ENCODE peak calls at places on chromosome 4, in ten cellular contexts. P is spleen, N is prostate gland, T is A549, Y is body of pancreas, Z is Peyer's patch, R is GM12892, A is right lobe of liver, E is erythroblast, C is adrenal gland. I is an unnamed sample.

GRCh38 chr4:18858229-18858922 is 836.8 kb upstream of the LCORL start:
- DNase-seq in P (no peak), N (no peak), T (no peak), Y (no peak), Z (no peak), R (no peak), A (no peak), E (no peak), C (no peak), I (no peak)

GRCh38 chr4:152107736-152108500 is 347.1 kb upstream of the GATB start:
- DNase-seq in P (no peak), N (no peak), T (no peak), Y (no peak), Z (no peak), R (no peak), A (no peak), E (no peak), C (no peak), I (no peak)

GRCh38 chr4:153142700-153143438 is 61.4 kb upstream of the TRIM2 start:
- DNase-seq in P (no peak), N (peak), T (peak), Y (peak), Z (peak), R (no peak), A (peak), E (peak), C (peak), I (no peak)

GRCh38 chr4:101230806-101231426 is 116.4 kb downstream of the PPP3CA start:
- DNase-seq in P (no peak), N (no peak), T (peak), Y (no peak), Z (no peak), R (no peak), A (no peak), E (peak), C (no peak), I (no peak)

GRCh38 chr4:121428721-121429120 is 47.9 kb upstream of the QRFPR start:
- DNase-seq in P (no peak), N (no peak), T (no peak), Y (no peak), Z (no peak), R (no peak), A (no peak), E (no peak), C (no peak), I (no peak)

GRCh38 chr4:104942990-104943758 is 203.5 kb upstream of the TET2 start:
- DNase-seq in P (no peak), N (no peak), T (no peak), Y (no peak), Z (no peak), R (no peak), A (no peak), E (no peak), C (no peak), I (no peak)

GRCh38 chr4:41455215-41455614 is 82.7 kb upstream of the LIMCH1 start:
- DNase-seq in P (no peak), N (no peak), T (no peak), Y (no peak), Z (no peak), R (no peak), A (no peak), E (no peak), C (peak), I (no peak)

GRCh38 chr4:85867281-85867680 is 392.3 kb downstream of the ARHGAP24 start:
- DNase-seq in P (no peak), N (no peak), T (no peak), Y (no peak), Z (no peak), R (no peak), A (no peak), E (no peak), C (no peak), I (no peak)

DNA sequence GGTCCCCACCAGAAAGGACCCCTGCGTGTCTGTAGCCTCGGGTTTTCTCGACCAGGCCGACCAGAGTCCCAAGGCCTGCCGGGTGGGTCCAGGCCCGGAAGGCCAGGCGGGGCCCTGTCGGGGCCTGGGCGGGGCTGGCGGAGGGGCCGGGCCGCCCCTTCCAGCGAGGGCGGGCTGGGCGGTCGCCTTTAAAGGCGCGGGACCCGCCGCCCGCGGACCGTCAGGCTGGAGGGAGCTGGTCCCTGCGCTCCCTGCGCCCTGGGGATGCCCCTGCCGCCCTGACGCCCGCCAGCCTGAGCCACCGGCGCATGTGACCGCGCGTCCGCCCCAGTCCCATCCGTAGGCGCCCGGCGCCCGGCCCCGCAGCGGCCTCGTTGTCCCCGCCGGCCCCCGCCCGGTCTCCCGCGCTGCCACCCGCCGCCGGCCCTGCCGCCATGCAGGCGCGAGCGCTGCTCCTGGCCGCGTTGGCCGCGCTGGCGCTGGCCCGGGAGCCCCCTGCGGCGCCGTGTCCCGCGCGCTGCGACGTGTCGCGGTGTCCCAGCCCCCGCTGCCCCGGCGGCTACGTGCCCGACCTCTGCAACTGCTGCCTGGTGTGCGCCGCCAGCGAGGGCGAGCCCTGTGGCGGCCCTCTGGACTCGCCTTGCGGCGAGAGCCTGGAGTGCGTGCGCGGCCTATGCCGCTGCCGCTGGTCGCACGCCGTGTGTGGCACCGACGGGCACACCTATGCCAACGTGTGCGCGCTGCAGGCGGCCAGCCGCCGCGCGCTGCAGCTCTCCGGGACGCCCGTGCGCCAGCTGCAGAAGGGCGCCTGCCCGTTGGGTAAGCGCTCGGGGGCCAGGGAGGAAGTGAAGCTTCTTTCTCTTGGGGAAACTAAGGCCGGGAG is at the start of gene HTRA3:
- DNase-seq in P (no peak), N (no peak), T (no peak), Y (no peak), Z (no peak), R (no peak), A (peak), E (peak), C (no peak), I (no peak)
- TF ChIP-seq POLR2A in P (no peak), N (no peak), T (peak), Y (no peak), Z (no peak), R (no peak), A (peak), E (no peak), C (peak), I (peak)

DNA sequence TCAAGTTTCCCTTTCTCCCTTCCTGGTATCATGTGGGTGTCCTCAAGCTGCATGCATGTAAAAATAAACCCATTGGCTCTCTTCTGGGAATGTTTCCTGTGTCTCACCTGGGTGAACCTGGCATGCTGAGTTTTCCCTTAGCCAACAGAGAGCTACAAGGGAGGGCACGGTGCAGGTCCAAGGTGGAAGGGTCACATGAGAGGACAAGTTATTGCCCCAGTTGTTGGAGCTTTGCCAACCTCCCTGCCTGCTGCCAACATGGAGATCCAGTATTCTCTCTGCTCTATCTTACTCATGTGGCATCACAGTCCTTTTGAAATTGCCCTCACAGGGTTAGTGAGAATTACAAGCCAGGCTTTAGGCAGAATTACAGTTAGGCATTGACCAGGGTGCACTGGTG is 196.1 kb upstream of the GYPA start:
- DNase-seq in P (no peak), N (no peak), T (no peak), Y (no peak), Z (no peak), R (no peak), A (no peak), E (no peak), C (no peak), I (no peak)
- TF ChIP-seq POLR2A in P (no peak), N (no peak), T (no peak), Y (no peak), Z (no peak), R (no peak), A (no peak), E (no peak), C (no peak), I (no peak)

DNA sequence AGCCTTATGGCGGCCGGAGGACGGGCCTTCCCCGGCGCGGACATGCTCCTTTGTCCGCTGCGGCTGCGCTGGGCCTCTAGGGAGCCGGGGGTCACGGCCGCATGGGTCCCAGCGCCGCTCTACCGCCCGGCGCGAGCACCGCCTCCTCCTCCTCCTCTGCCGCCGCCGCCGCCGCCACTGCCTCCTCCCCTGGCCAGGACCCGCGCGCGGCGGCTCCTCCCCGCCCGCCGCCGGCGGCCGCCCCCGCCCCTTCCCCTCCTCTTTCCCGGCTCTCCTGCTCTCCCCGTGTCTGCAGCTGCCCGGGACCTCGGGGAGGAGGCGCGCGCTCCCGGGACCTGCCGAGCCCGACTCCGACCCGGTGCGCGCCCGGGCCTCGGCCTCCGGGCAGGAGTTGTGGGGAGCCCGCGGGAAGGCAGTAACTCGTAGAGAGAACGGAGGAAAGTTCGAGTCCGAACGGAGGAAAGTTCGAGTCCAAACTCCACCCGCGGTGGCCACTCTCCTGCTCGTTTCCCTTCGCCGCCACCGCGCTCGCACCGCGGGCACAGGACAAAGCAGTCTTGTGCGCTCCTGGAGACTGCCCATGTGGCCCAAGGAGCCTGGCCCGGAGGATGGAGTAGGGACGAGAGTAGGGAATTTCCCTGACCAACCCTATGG is at the start of gene ADGRA3:
- DNase-seq in P (peak), N (peak), T (peak), Y (peak), Z (peak), R (peak), A (peak), E (peak), C (peak), I (peak)
- TF ChIP-seq POLR2A in P (no peak), N (peak), T (peak), Y (peak), Z (no peak), R (no peak), A (peak), E (no peak), C (peak), I (peak)

GRCh38 chr4:80387390-80388283 is 52.1 kb downstream of the CFAP299 start:
- DNase-seq in P (no peak), N (no peak), T (no peak), Y (no peak), Z (no peak), R (no peak), A (no peak), E (no peak), C (no peak), I (no peak)
- TF ChIP-seq POLR2A in P (no peak), N (no peak), T (no peak), Y (no peak), Z (no peak), R (no peak), A (no peak), E (no peak), C (no peak), I (no peak)

GRCh38 chr4:118265312-118266144 is 87.3 kb downstream of the PRSS12 start:
- DNase-seq in P (peak), N (peak), T (no peak), Y (peak), Z (peak), R (no peak), A (peak), E (peak), C (no peak), I (no peak)
- TF ChIP-seq POLR2A in P (no peak), N (no peak), T (no peak), Y (peak), Z (no peak), R (no peak), A (no peak), E (no peak), C (no peak), I (no peak)

GRCh38 chr4:145179201-145179860 is 1.1 kb downstream of the OTUD4 start:
- DNase-seq in P (peak), N (peak), T (peak), Y (peak), Z (peak), R (peak), A (peak), E (peak), C (peak), I (no peak)
- TF ChIP-seq POLR2A in P (no peak), N (peak), T (no peak), Y (peak), Z (no peak), R (peak), A (peak), E (peak), C (peak), I (peak)